ENCODE peak calls at places on chromosomes 7 and 10, in seven cellular contexts. B, V, J, D, Z, E and F are unnamed samples.

GRCh38 chr7:151408839-151409554 is 841 bp downstream of the WDR86 start:
- DNase-seq in B (no peak), V (no peak), J (no peak), D (no peak), Z (no peak), E (no peak), F (no peak)

GRCh38 chr7:93799750-93800357 is 90.7 kb downstream of the TFPI2 start:
- DNase-seq in B (peak), V (no peak), J (peak), D (no peak), Z (peak), E (no peak), F (no peak)

GRCh38 chr7:28466885-28467284 is 54.6 kb downstream of the CREB5 start:
- DNase-seq in B (no peak), V (no peak), J (no peak), D (no peak), Z (no peak), E (no peak), F (no peak)

GRCh38 chr10:69061305-69062161 is 26.4 kb upstream of the SRGN start:
- DNase-seq in B (no peak), V (peak), J (peak), D (peak), Z (peak), E (no peak), F (peak)

GRCh38 chr10:114022292-114022691 is 21.4 kb upstream of the ADRB1 start:
- DNase-seq in B (no peak), V (no peak), J (peak), D (no peak), Z (no peak), E (no peak), F (no peak)

GRCh38 chr10:14008648-14009072 is 322.1 kb downstream of the FRMD4A start:
- DNase-seq in B (no peak), V (no peak), J (peak), D (no peak), Z (peak), E (no peak), F (no peak)

GRCh38 chr7:1557771-1558170 is 1.8 kb upstream of the TMEM184A start:
- DNase-seq in B (no peak), V (no peak), J (no peak), D (no peak), Z (no peak), E (no peak), F (no peak)

GRCh38 chr7:152669758-152670157 is 6.2 kb downstream of the XRCC2 start:
- DNase-seq in B (no peak), V (no peak), J (no peak), D (no peak), Z (no peak), E (no peak), F (no peak)

GRCh38 chr7:51021906-51022570 is 239.3 kb upstream of the GRB10 start:
- DNase-seq in B (no peak), V (peak), J (peak), D (peak), Z (no peak), E (no peak), F (peak)

GRCh38 chr7:86643478-86644281 is at the start of gene GRM3:
- DNase-seq in B (peak), V (no peak), J (no peak), D (peak), Z (no peak), E (peak), F (no peak)

GRCh38 chr10:29140991-29141390 is 147.9 kb upstream of the LYZL1 start:
- DNase-seq in B (no peak), V (no peak), J (peak), D (peak), Z (peak), E (no peak), F (no peak)